ENCODE peak calls at places on chromosomes 2 and 18, in ten cellular contexts. One of them, this sample, is unnamed.

GRCh38 chr2:241066893-241067341 is 35.2 kb downstream of the MTERF4 start:
- DNase-seq in AG09319: no peak
- DNase-seq in mesendoderm: peak
- DNase-seq in transverse colon: no peak
- DNase-seq in RPMI7951: no peak
- DNase-seq in chondrocyte: no peak
- DNase-seq in sciatic nerve: no peak
- DNase-seq in nephron progenitor cell: peak
- DNase-seq in NCI-H1436: no peak
- DNase-seq in brain microvascular endothelial cell: no peak
- DNase-seq in this sample: no peak

GRCh38 chr2:203399031-203399430 is 70.8 kb downstream of the ABI2 start:
- DNase-seq in transverse colon: no peak
- DNase-seq in NCI-H1436: no peak
- DNase-seq in AG09319: no peak
- DNase-seq in sciatic nerve: no peak
- DNase-seq in mesendoderm: no peak
- DNase-seq in RPMI7951: no peak
- DNase-seq in brain microvascular endothelial cell: no peak
- DNase-seq in chondrocyte: no peak
- DNase-seq in nephron progenitor cell: no peak
- DNase-seq in this sample: no peak

GRCh38 chr2:67886423-67886822 is 176.4 kb downstream of the C1D start:
- DNase-seq in transverse colon: no peak
- DNase-seq in nephron progenitor cell: no peak
- DNase-seq in mesendoderm: no peak
- DNase-seq in brain microvascular endothelial cell: no peak
- DNase-seq in sciatic nerve: no peak
- DNase-seq in chondrocyte: no peak
- DNase-seq in AG09319: no peak
- DNase-seq in NCI-H1436: no peak
- DNase-seq in RPMI7951: no peak
- DNase-seq in this sample: no peak

GRCh38 chr2:38178142-38178541 is 102.2 kb upstream of the CYP1B1 start:
- DNase-seq in AG09319: no peak
- DNase-seq in brain microvascular endothelial cell: peak
- DNase-seq in chondrocyte: no peak
- DNase-seq in nephron progenitor cell: no peak
- DNase-seq in NCI-H1436: no peak
- DNase-seq in sciatic nerve: peak
- DNase-seq in transverse colon: no peak
- DNase-seq in mesendoderm: no peak
- DNase-seq in RPMI7951: peak
- DNase-seq in this sample: no peak

GRCh38 chr2:3633089-3633981 is 24.7 kb upstream of the ALLC start:
- DNase-seq in brain microvascular endothelial cell: no peak
- DNase-seq in sciatic nerve: peak
- DNase-seq in mesendoderm: no peak
- DNase-seq in chondrocyte: peak
- DNase-seq in nephron progenitor cell: no peak
- DNase-seq in transverse colon: peak
- DNase-seq in AG09319: no peak
- DNase-seq in NCI-H1436: peak
- DNase-seq in RPMI7951: peak
- DNase-seq in this sample: peak

GRCh38 chr18:13473751-13474150 is 252.6 kb downstream of the FAM210A start:
- DNase-seq in NCI-H1436: no peak
- DNase-seq in transverse colon: no peak
- DNase-seq in chondrocyte: no peak
- DNase-seq in brain microvascular endothelial cell: no peak
- DNase-seq in sciatic nerve: peak
- DNase-seq in nephron progenitor cell: no peak
- DNase-seq in RPMI7951: no peak
- DNase-seq in AG09319: no peak
- DNase-seq in mesendoderm: no peak
- DNase-seq in this sample: no peak

GRCh38 chr2:72148975-72149555 is 1.4 kb upstream of the CYP26B1 start:
- DNase-seq in AG09319: no peak
- DNase-seq in NCI-H1436: peak
- DNase-seq in nephron progenitor cell: peak
- DNase-seq in chondrocyte: no peak
- DNase-seq in transverse colon: peak
- DNase-seq in brain microvascular endothelial cell: no peak
- DNase-seq in sciatic nerve: peak
- DNase-seq in mesendoderm: peak
- DNase-seq in RPMI7951: no peak
- DNase-seq in this sample: no peak

GRCh38 chr2:108971661-108972566 is 17.1 kb downstream of the EDAR start:
- DNase-seq in AG09319: no peak
- DNase-seq in chondrocyte: no peak
- DNase-seq in RPMI7951: peak
- DNase-seq in nephron progenitor cell: no peak
- DNase-seq in transverse colon: peak
- DNase-seq in brain microvascular endothelial cell: no peak
- DNase-seq in NCI-H1436: no peak
- DNase-seq in sciatic nerve: no peak
- DNase-seq in mesendoderm: no peak
- DNase-seq in this sample: no peak

GRCh38 chr2:239236808-239237205 is 164.0 kb downstream of the HDAC4 start:
- DNase-seq in RPMI7951: no peak
- DNase-seq in brain microvascular endothelial cell: no peak
- DNase-seq in chondrocyte: no peak
- DNase-seq in nephron progenitor cell: no peak
- DNase-seq in mesendoderm: no peak
- DNase-seq in AG09319: no peak
- DNase-seq in transverse colon: no peak
- DNase-seq in NCI-H1436: no peak
- DNase-seq in sciatic nerve: peak
- DNase-seq in this sample: no peak

GRCh38 chr2:190468814-190469569 is 60.8 kb downstream of the MFSD6 start:
- DNase-seq in NCI-H1436: peak
- DNase-seq in nephron progenitor cell: no peak
- DNase-seq in AG09319: peak
- DNase-seq in sciatic nerve: peak
- DNase-seq in RPMI7951: peak
- DNase-seq in mesendoderm: no peak
- DNase-seq in brain microvascular endothelial cell: peak
- DNase-seq in transverse colon: peak
- DNase-seq in chondrocyte: no peak
- DNase-seq in this sample: peak

GRCh38 chr18:77101410-77102245 is 31.0 kb downstream of the MBP start:
- DNase-seq in sciatic nerve: peak
- DNase-seq in AG09319: no peak
- DNase-seq in nephron progenitor cell: no peak
- DNase-seq in transverse colon: peak
- DNase-seq in chondrocyte: no peak
- DNase-seq in NCI-H1436: no peak
- DNase-seq in brain microvascular endothelial cell: peak
- DNase-seq in RPMI7951: peak
- DNase-seq in mesendoderm: peak
- DNase-seq in this sample: no peak

GRCh38 chr18:35087726-35088125 is 46.5 kb downstream of the MAPRE2 start:
- DNase-seq in transverse colon: no peak
- DNase-seq in brain microvascular endothelial cell: no peak
- DNase-seq in AG09319: no peak
- DNase-seq in nephron progenitor cell: no peak
- DNase-seq in sciatic nerve: no peak
- DNase-seq in NCI-H1436: no peak
- DNase-seq in mesendoderm: no peak
- DNase-seq in RPMI7951: no peak
- DNase-seq in chondrocyte: no peak
- DNase-seq in this sample: no peak

GRCh38 chr2:191302459-191303155 is 57.4 kb downstream of the MYO1B start:
- DNase-seq in AG09319: no peak
- DNase-seq in nephron progenitor cell: no peak
- DNase-seq in brain microvascular endothelial cell: peak
- DNase-seq in transverse colon: no peak
- DNase-seq in sciatic nerve: no peak
- DNase-seq in NCI-H1436: no peak
- DNase-seq in RPMI7951: peak
- DNase-seq in chondrocyte: no peak
- DNase-seq in mesendoderm: peak
- DNase-seq in this sample: peak

GRCh38 chr2:241029599-241030332 is 31.3 kb downstream of the SNED1 start:
- DNase-seq in nephron progenitor cell: no peak
- DNase-seq in chondrocyte: no peak
- DNase-seq in brain microvascular endothelial cell: no peak
- DNase-seq in NCI-H1436: no peak
- DNase-seq in RPMI7951: no peak
- DNase-seq in sciatic nerve: no peak
- DNase-seq in transverse colon: no peak
- DNase-seq in mesendoderm: no peak
- DNase-seq in AG09319: no peak
- DNase-seq in this sample: no peak

GRCh38 chr18:28802546-28802945 is 625.6 kb upstream of the CDH2 start:
- DNase-seq in chondrocyte: no peak
- DNase-seq in AG09319: no peak
- DNase-seq in RPMI7951: peak
- DNase-seq in NCI-H1436: no peak
- DNase-seq in sciatic nerve: no peak
- DNase-seq in transverse colon: no peak
- DNase-seq in brain microvascular endothelial cell: no peak
- DNase-seq in mesendoderm: no peak
- DNase-seq in nephron progenitor cell: no peak
- DNase-seq in this sample: no peak

GRCh38 chr2:46275995-46276394 is 21.2 kb upstream of the EPAS1 start:
- DNase-seq in NCI-H1436: no peak
- DNase-seq in transverse colon: peak
- DNase-seq in brain microvascular endothelial cell: peak
- DNase-seq in nephron progenitor cell: peak
- DNase-seq in RPMI7951: peak
- DNase-seq in mesendoderm: peak
- DNase-seq in sciatic nerve: peak
- DNase-seq in chondrocyte: no peak
- DNase-seq in AG09319: no peak
- DNase-seq in this sample: peak

GRCh38 chr2:72115361-72116080 is 32.1 kb downstream of the CYP26B1 start:
- DNase-seq in RPMI7951: peak
- DNase-seq in nephron progenitor cell: no peak
- DNase-seq in mesendoderm: peak
- DNase-seq in transverse colon: no peak
- DNase-seq in NCI-H1436: no peak
- DNase-seq in sciatic nerve: no peak
- DNase-seq in brain microvascular endothelial cell: peak
- DNase-seq in chondrocyte: peak
- DNase-seq in AG09319: peak
- DNase-seq in this sample: peak

GRCh38 chr2:183284606-183285005 is 160.4 kb downstream of the NUP35 start:
- DNase-seq in sciatic nerve: no peak
- DNase-seq in transverse colon: no peak
- DNase-seq in NCI-H1436: no peak
- DNase-seq in mesendoderm: no peak
- DNase-seq in nephron progenitor cell: no peak
- DNase-seq in RPMI7951: peak
- DNase-seq in AG09319: no peak
- DNase-seq in chondrocyte: no peak
- DNase-seq in brain microvascular endothelial cell: peak
- DNase-seq in this sample: no peak

GRCh38 chr2:223560704-223561435 is 41.3 kb downstream of the SCG2 start:
- DNase-seq in NCI-H1436: peak
- DNase-seq in transverse colon: no peak
- DNase-seq in nephron progenitor cell: no peak
- DNase-seq in AG09319: no peak
- DNase-seq in mesendoderm: peak
- DNase-seq in chondrocyte: no peak
- DNase-seq in RPMI7951: peak
- DNase-seq in sciatic nerve: no peak
- DNase-seq in brain microvascular endothelial cell: peak
- DNase-seq in this sample: peak

GRCh38 chr2:183614797-183615429 is 490.7 kb downstream of the NUP35 start:
- DNase-seq in NCI-H1436: no peak
- DNase-seq in transverse colon: no peak
- DNase-seq in sciatic nerve: no peak
- DNase-seq in RPMI7951: peak
- DNase-seq in mesendoderm: no peak
- DNase-seq in AG09319: no peak
- DNase-seq in nephron progenitor cell: no peak
- DNase-seq in brain microvascular endothelial cell: no peak
- DNase-seq in chondrocyte: no peak
- DNase-seq in this sample: no peak

GRCh38 chr18:46469186-46469915 is 187.7 kb downstream of the LOXHD1 start:
- DNase-seq in AG09319: no peak
- DNase-seq in sciatic nerve: no peak
- DNase-seq in NCI-H1436: no peak
- DNase-seq in mesendoderm: peak
- DNase-seq in transverse colon: no peak
- DNase-seq in chondrocyte: no peak
- DNase-seq in RPMI7951: peak
- DNase-seq in brain microvascular endothelial cell: no peak
- DNase-seq in nephron progenitor cell: no peak
- DNase-seq in this sample: no peak

GRCh38 chr2:101986804-101987740 is 4.7 kb upstream of the IL1R2 start:
- DNase-seq in NCI-H1436: no peak
- DNase-seq in nephron progenitor cell: no peak
- DNase-seq in brain microvascular endothelial cell: no peak
- DNase-seq in RPMI7951: no peak
- DNase-seq in mesendoderm: no peak
- DNase-seq in transverse colon: peak
- DNase-seq in AG09319: no peak
- DNase-seq in sciatic nerve: no peak
- DNase-seq in chondrocyte: no peak
- DNase-seq in this sample: no peak

GRCh38 chr2:71256421-71256820 is 29.5 kb upstream of the PAIP2B start:
- DNase-seq in sciatic nerve: no peak
- DNase-seq in nephron progenitor cell: no peak
- DNase-seq in RPMI7951: peak
- DNase-seq in chondrocyte: no peak
- DNase-seq in transverse colon: no peak
- DNase-seq in brain microvascular endothelial cell: no peak
- DNase-seq in NCI-H1436: no peak
- DNase-seq in AG09319: no peak
- DNase-seq in mesendoderm: no peak
- DNase-seq in this sample: no peak

GRCh38 chr18:32696376-32696775 is 76.4 kb downstream of the KLHL14 start:
- DNase-seq in mesendoderm: no peak
- DNase-seq in RPMI7951: no peak
- DNase-seq in nephron progenitor cell: no peak
- DNase-seq in transverse colon: no peak
- DNase-seq in chondrocyte: no peak
- DNase-seq in NCI-H1436: no peak
- DNase-seq in sciatic nerve: no peak
- DNase-seq in AG09319: no peak
- DNase-seq in brain microvascular endothelial cell: no peak
- DNase-seq in this sample: no peak

GRCh38 chr2:143229411-143229810 is 100.2 kb downstream of the ARHGAP15 start:
- DNase-seq in sciatic nerve: no peak
- DNase-seq in brain microvascular endothelial cell: no peak
- DNase-seq in nephron progenitor cell: no peak
- DNase-seq in transverse colon: no peak
- DNase-seq in RPMI7951: no peak
- DNase-seq in chondrocyte: no peak
- DNase-seq in AG09319: no peak
- DNase-seq in NCI-H1436: no peak
- DNase-seq in mesendoderm: peak
- DNase-seq in this sample: peak

GRCh38 chr2:150989969-150990368 is 271.7 kb downstream of the RBM43 start:
- DNase-seq in AG09319: no peak
- DNase-seq in transverse colon: no peak
- DNase-seq in chondrocyte: no peak
- DNase-seq in NCI-H1436: no peak
- DNase-seq in RPMI7951: no peak
- DNase-seq in mesendoderm: no peak
- DNase-seq in sciatic nerve: no peak
- DNase-seq in nephron progenitor cell: no peak
- DNase-seq in brain microvascular endothelial cell: no peak
- DNase-seq in this sample: no peak

GRCh38 chr2:64327510-64328414 is 126.2 kb upstream of the LGALSL start:
- DNase-seq in RPMI7951: peak
- DNase-seq in sciatic nerve: peak
- DNase-seq in NCI-H1436: peak
- DNase-seq in transverse colon: peak
- DNase-seq in nephron progenitor cell: peak
- DNase-seq in mesendoderm: peak
- DNase-seq in brain microvascular endothelial cell: no peak
- DNase-seq in AG09319: no peak
- DNase-seq in chondrocyte: no peak
- DNase-seq in this sample: peak

GRCh38 chr2:204842731-204843490 is 297.6 kb downstream of the PARD3B start:
- DNase-seq in brain microvascular endothelial cell: peak
- DNase-seq in sciatic nerve: no peak
- DNase-seq in chondrocyte: no peak
- DNase-seq in AG09319: peak
- DNase-seq in nephron progenitor cell: no peak
- DNase-seq in NCI-H1436: no peak
- DNase-seq in transverse colon: no peak
- DNase-seq in mesendoderm: peak
- DNase-seq in RPMI7951: peak
- DNase-seq in this sample: no peak

This sample was measured in BE2C.